ENCODE peak calls at places on chromosomes 3 and 15, in six cellular contexts. One of them, this sample, is unnamed.

GRCh38 chr3:150691414-150692040 is 12.2 kb downstream of the ERICH6 start:
- DNase-seq in H1: no peak
- DNase-seq in HepG2: no peak
- DNase-seq in K562: no peak
- DNase-seq in GM12878: no peak
- DNase-seq in WTC11: no peak
- DNase-seq in this sample: peak; percentile 58

GRCh38 chr3:55282994-55283393 is 204.1 kb downstream of the WNT5A start:
- DNase-seq in K562: no peak
- DNase-seq in GM12878: no peak
- DNase-seq in HepG2: no peak
- DNase-seq in WTC11: peak; percentile 53
- DNase-seq in H1: no peak
- DNase-seq in this sample: peak; percentile 47

GRCh38 chr3:120931593-120931992 is 23.6 kb downstream of the STXBP5L start:
- DNase-seq in K562: no peak
- DNase-seq in GM12878: no peak
- DNase-seq in HepG2: no peak
- DNase-seq in H1: no peak
- DNase-seq in WTC11: no peak
- DNase-seq in this sample: no peak

GRCh38 chr3:13069495-13069894 is 3.7 kb downstream of the IQSEC1 start:
- DNase-seq in H1: no peak
- DNase-seq in WTC11: no peak
- DNase-seq in HepG2: no peak
- DNase-seq in K562: no peak
- DNase-seq in GM12878: peak; percentile 42
- DNase-seq in this sample: no peak

GRCh38 chr3:187994221-187995085 is 159.5 kb upstream of the LPP start:
- DNase-seq in K562: no peak
- DNase-seq in HepG2: no peak
- DNase-seq in H1: no peak
- DNase-seq in GM12878: no peak
- DNase-seq in WTC11: no peak
- DNase-seq in this sample: no peak

GRCh38 chr3:187828571-187829452 is 83.5 kb upstream of the BCL6 start:
- DNase-seq in K562: no peak
- DNase-seq in H1: no peak
- DNase-seq in HepG2: peak; percentile 64
- DNase-seq in GM12878: peak; percentile 34
- DNase-seq in WTC11: no peak
- DNase-seq in this sample: no peak

GRCh38 chr3:44402548-44402947 is 64.0 kb downstream of the TCAIM start:
- DNase-seq in HepG2: no peak
- DNase-seq in K562: no peak
- DNase-seq in H1: no peak
- DNase-seq in WTC11: no peak
- DNase-seq in GM12878: no peak
- DNase-seq in this sample: no peak

GRCh38 chr3:21390856-21391255 is 360.2 kb downstream of the ZNF385D start:
- DNase-seq in WTC11: no peak
- DNase-seq in HepG2: no peak
- DNase-seq in K562: no peak
- DNase-seq in H1: no peak
- DNase-seq in GM12878: no peak
- DNase-seq in this sample: peak; percentile 3

GRCh38 chr3:106119691-106120090 is 250.9 kb upstream of the CBLB start:
- DNase-seq in WTC11: no peak
- DNase-seq in HepG2: no peak
- DNase-seq in GM12878: no peak
- DNase-seq in H1: no peak
- DNase-seq in K562: no peak
- DNase-seq in this sample: peak; percentile 13

GRCh38 chr3:46356909-46357308 is 3.0 kb downstream of the CCR2 start:
- DNase-seq in WTC11: no peak
- DNase-seq in GM12878: no peak
- DNase-seq in K562: no peak
- DNase-seq in H1: no peak
- DNase-seq in HepG2: no peak
- DNase-seq in this sample: no peak

GRCh38 chr15:98525625-98526024 is 122.7 kb upstream of the IGF1R start:
- DNase-seq in HepG2: no peak
- DNase-seq in WTC11: no peak
- DNase-seq in H1: no peak
- DNase-seq in GM12878: no peak
- DNase-seq in K562: no peak
- DNase-seq in this sample: peak; percentile 67

GRCh38 chr3:153634683-153635082 is 472.7 kb downstream of the RAP2B start:
- DNase-seq in K562: no peak
- DNase-seq in HepG2: no peak
- DNase-seq in H1: no peak
- DNase-seq in WTC11: no peak
- DNase-seq in GM12878: no peak
- DNase-seq in this sample: no peak

GRCh38 chr15:65184305-65184943 is 718 bp downstream of the CLPX start:
- DNase-seq in GM12878: no peak
- DNase-seq in H1: no peak
- DNase-seq in HepG2: peak; percentile 64
- DNase-seq in K562: peak; percentile 59
- DNase-seq in WTC11: peak; percentile 66
- DNase-seq in this sample: peak; percentile 79

GRCh38 chr3:23465569-23465968 is 262.4 kb downstream of the UBE2E2 start:
- DNase-seq in GM12878: no peak
- DNase-seq in H1: no peak
- DNase-seq in WTC11: no peak
- DNase-seq in K562: no peak
- DNase-seq in HepG2: no peak
- DNase-seq in this sample: no peak

DNA sequence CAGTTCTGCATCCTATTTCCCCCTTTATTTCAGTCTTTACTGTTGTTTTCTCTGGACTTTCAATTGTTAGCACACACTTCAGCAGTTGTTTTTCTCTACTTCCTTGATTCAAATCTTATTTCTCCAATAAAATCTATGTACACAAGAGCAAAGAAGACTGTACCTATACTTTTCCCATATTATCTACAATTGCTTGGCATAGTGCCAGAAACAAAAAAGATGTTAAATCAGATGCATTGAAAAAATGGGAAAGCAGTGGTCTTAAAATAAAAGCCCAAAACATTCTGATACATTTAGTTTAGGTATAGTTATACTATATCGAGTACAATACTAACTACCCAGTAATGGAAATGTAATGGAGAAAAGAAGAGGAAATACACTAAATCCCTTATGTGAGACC is 265.1 kb downstream of the UBE2E2 start:
- DNase-seq in K562: no peak
- DNase-seq in HepG2: no peak
- DNase-seq in WTC11: no peak
- DNase-seq in GM12878: no peak
- DNase-seq in H1: no peak
- DNase-seq in this sample: no peak
- TF ChIP-seq CREB1 in K562: no peak
- TF ChIP-seq CREB1 in HepG2: no peak
- TF ChIP-seq CREB1 in WTC11: no peak
- TF ChIP-seq CREB1 in GM12878: no peak
- TF ChIP-seq CREB1 in H1: no peak
- TF ChIP-seq CREB1 in this sample: no peak

DNA sequence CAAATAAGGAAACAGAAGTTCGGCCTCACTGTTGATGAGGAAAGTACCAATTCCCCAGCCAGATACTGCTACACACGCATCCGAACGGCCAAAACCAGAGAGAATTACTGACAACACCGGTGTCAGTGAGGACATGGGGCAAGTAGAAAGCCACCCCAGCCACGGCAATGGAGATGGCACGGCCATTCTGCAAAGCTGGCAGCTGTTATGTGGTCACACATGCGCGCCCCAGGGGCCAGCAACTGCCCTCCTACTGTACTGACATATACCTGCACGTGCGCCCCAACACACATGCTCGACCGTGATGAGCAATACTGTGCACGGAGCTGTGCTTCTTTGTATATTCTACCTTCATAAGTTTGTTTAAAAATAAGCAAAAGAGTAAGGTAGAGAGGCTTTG is 217.4 kb downstream of the ADAMTS17 start:
- DNase-seq in GM12878: no peak
- DNase-seq in K562: no peak
- DNase-seq in H1: no peak
- DNase-seq in HepG2: no peak
- DNase-seq in WTC11: no peak
- DNase-seq in this sample: no peak
- TF ChIP-seq CREB1 in GM12878: no peak
- TF ChIP-seq CREB1 in K562: no peak
- TF ChIP-seq CREB1 in H1: no peak
- TF ChIP-seq CREB1 in HepG2: no peak
- TF ChIP-seq CREB1 in WTC11: no peak
- TF ChIP-seq CREB1 in this sample: no peak

GRCh38 chr3:146892041-146892440 is 286.9 kb upstream of the PLSCR5 start:
- DNase-seq in GM12878: no peak
- DNase-seq in HepG2: no peak
- DNase-seq in K562: no peak
- DNase-seq in WTC11: no peak
- DNase-seq in H1: no peak
- DNase-seq in this sample: peak; percentile 36
- TF ChIP-seq CREB1 in GM12878: no peak
- TF ChIP-seq CREB1 in HepG2: no peak
- TF ChIP-seq CREB1 in K562: no peak
- TF ChIP-seq CREB1 in WTC11: no peak
- TF ChIP-seq CREB1 in H1: no peak
- TF ChIP-seq CREB1 in this sample: no peak

DNA sequence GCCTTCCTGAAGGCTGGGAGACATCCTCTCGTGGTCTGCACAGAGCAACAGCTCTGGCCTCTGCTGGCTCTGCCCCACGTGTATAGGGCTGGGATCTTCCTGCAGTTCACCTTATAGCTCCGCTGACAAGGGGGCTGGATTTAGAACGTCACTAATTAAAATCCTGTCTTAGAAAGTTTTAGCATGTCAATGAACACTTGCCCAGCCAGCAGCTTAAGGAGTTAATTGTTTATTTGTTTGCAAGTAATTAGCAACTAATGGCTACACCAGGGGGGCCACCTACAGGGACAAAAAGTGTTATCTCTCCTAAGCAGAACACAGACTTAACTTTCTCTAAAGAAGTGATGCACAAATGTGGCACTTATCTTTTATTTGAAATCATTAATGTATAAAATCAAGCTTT is at the start of gene HESX1:
- DNase-seq in HepG2: no peak
- DNase-seq in WTC11: peak; percentile 64
- DNase-seq in H1: peak; percentile 75
- DNase-seq in K562: peak; percentile 10
- DNase-seq in GM12878: no peak
- DNase-seq in this sample: peak; percentile 95
- TF ChIP-seq CREB1 in HepG2: no peak
- TF ChIP-seq CREB1 in WTC11: no peak
- TF ChIP-seq CREB1 in H1: peak; percentile 76
- TF ChIP-seq CREB1 in K562: no peak
- TF ChIP-seq CREB1 in GM12878: no peak
- TF ChIP-seq CREB1 in this sample: peak; percentile 82

GRCh38 chr15:45427085-45427484 is 48.7 kb upstream of the GATM start:
- DNase-seq in GM12878: no peak
- DNase-seq in WTC11: no peak
- DNase-seq in K562: no peak
- DNase-seq in H1: no peak
- DNase-seq in HepG2: no peak
- DNase-seq in this sample: no peak

GRCh38 chr15:45428491-45428890 is 50.1 kb upstream of the GATM start:
- DNase-seq in GM12878: no peak
- DNase-seq in H1: no peak
- DNase-seq in WTC11: no peak
- DNase-seq in HepG2: no peak
- DNase-seq in K562: no peak
- DNase-seq in this sample: no peak

GRCh38 chr15:45431502-45431901 is 53.2 kb upstream of the GATM start:
- DNase-seq in GM12878: no peak
- DNase-seq in HepG2: no peak
- DNase-seq in WTC11: no peak
- DNase-seq in H1: no peak
- DNase-seq in K562: no peak
- DNase-seq in this sample: no peak

GRCh38 chr15:45434168-45434567 is 55.8 kb upstream of the GATM start:
- DNase-seq in GM12878: no peak
- DNase-seq in H1: no peak
- DNase-seq in HepG2: no peak
- DNase-seq in WTC11: no peak
- DNase-seq in K562: no peak
- DNase-seq in this sample: no peak

GRCh38 chr15:45429974-45430792 is 51.8 kb upstream of the GATM start:
- DNase-seq in HepG2: peak; percentile 22
- DNase-seq in H1: peak; percentile 21
- DNase-seq in K562: peak; percentile 70
- DNase-seq in GM12878: no peak
- DNase-seq in WTC11: peak; percentile 82
- DNase-seq in this sample: peak; percentile 81
- TF ChIP-seq CREB1 in HepG2: no peak
- TF ChIP-seq CREB1 in H1: peak; percentile 80
- TF ChIP-seq CREB1 in K562: peak; percentile 44
- TF ChIP-seq CREB1 in GM12878: no peak
- TF ChIP-seq CREB1 in WTC11: no peak
- TF ChIP-seq CREB1 in this sample: peak; percentile 78

GRCh38 chr3:181757694-181758306 is 46.1 kb downstream of the SOX2 start:
- DNase-seq in H1: no peak
- DNase-seq in HepG2: no peak
- DNase-seq in K562: no peak
- DNase-seq in WTC11: no peak
- DNase-seq in GM12878: no peak
- DNase-seq in this sample: peak; percentile 37
- TF ChIP-seq CREB1 in H1: no peak
- TF ChIP-seq CREB1 in HepG2: no peak
- TF ChIP-seq CREB1 in K562: no peak
- TF ChIP-seq CREB1 in WTC11: no peak
- TF ChIP-seq CREB1 in GM12878: no peak
- TF ChIP-seq CREB1 in this sample: no peak

GRCh38 chr3:52636673-52637072 is 49.0 kb downstream of the PBRM1 start:
- DNase-seq in WTC11: no peak
- DNase-seq in GM12878: no peak
- DNase-seq in K562: no peak
- DNase-seq in HepG2: no peak
- DNase-seq in H1: no peak
- DNase-seq in this sample: peak; percentile 2
- TF ChIP-seq CREB1 in WTC11: no peak
- TF ChIP-seq CREB1 in GM12878: no peak
- TF ChIP-seq CREB1 in K562: no peak
- TF ChIP-seq CREB1 in HepG2: no peak
- TF ChIP-seq CREB1 in H1: no peak
- TF ChIP-seq CREB1 in this sample: no peak

DNA sequence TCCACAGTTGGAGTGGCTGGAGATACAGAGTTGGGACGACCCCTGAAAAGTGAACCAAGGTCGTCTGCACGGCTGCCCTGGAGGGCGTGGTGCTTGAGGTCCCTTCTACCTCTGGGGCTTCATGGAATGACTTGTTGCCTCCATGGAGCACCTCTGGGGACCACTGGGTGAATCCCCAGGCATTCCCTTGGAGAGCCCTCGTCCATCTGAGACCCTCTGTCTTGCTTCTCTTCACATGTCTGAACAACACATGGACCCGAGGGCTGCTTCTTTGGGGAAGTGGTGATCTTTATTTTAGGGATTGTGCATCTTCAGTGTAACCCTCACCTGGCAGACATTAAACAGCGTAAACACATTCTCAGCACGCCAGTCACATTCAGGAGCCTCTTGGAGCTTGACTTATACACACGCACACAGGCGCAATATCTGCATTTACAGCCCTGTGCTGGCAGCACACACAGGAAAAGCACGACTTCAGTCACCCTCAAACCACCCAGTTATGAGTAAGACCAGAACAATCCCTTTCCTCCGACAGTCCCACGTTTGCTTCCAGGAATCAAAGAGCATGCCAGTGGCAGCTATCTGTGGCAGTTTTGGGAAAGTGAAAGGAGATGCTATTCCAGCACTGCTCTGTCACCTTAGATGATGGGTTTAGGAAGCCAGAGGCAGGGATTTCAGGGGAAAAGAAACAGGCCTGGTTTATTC is 12.6 kb downstream of the FAM107A start:
- DNase-seq in GM12878: no peak
- DNase-seq in K562: no peak
- DNase-seq in H1: no peak
- DNase-seq in HepG2: peak; percentile 18
- DNase-seq in WTC11: no peak
- DNase-seq in this sample: no peak
- TF ChIP-seq CREB1 in GM12878: no peak
- TF ChIP-seq CREB1 in K562: no peak
- TF ChIP-seq CREB1 in H1: no peak
- TF ChIP-seq CREB1 in HepG2: no peak
- TF ChIP-seq CREB1 in WTC11: no peak
- TF ChIP-seq CREB1 in this sample: no peak